ENCODE peak calls at places on chromosomes 6 and 20, in four cellular contexts. O, U, B and W are unnamed samples.
A peak's percentile ranks its signal among the peaks of the same experiment; 100 is the strongest.

GRCh38 chr20:4949833-4950178 is 51.5 kb downstream of the SLC23A2 start:
- DNase-seq in B (peak; percentile 12), U (no peak), O (peak; percentile 63), W (no peak)

GRCh38 chr6:149037026-149037734 is 280.3 kb upstream of the TAB2 start:
- DNase-seq in B (no peak), O (peak; percentile 89), U (no peak), W (no peak)

GRCh38 chr20:63532449-63532971 is 4.7 kb downstream of the PTK6 start:
- DNase-seq in O (no peak), U (no peak), B (no peak), W (no peak)

GRCh38 chr20:14334306-14334930 is 3.0 kb downstream of the FLRT3 start:
- DNase-seq in O (peak; percentile 45), U (no peak), B (no peak), W (peak; percentile 9)

GRCh38 chr20:1912056-1912455 is 16.8 kb downstream of the SIRPA start:
- DNase-seq in O (no peak), B (peak; percentile 43), U (no peak), W (no peak)

GRCh38 chr20:4104045-4104444 is 88.7 kb upstream of the RNF24 start:
- DNase-seq in U (no peak), B (no peak), O (no peak), W (no peak)

GRCh38 chr20:8661229-8662023 is 407.5 kb upstream of the PLCB4 start:
- DNase-seq in B (no peak), O (no peak), U (no peak), W (no peak)

GRCh38 chr6:18405477-18406293 is 18.5 kb downstream of the RNF144B start:
- DNase-seq in U (no peak), O (peak; percentile 96), B (no peak), W (no peak)

GRCh38 chr6:137160763-137161162 is 12.7 kb downstream of the IL22RA2 start:
- DNase-seq in U (no peak), O (peak; percentile 36), B (no peak), W (no peak)

GRCh38 chr6:141024526-141024925 is 1108.2 kb upstream of the GJE1 start:
- DNase-seq in O (no peak), U (no peak), B (no peak), W (no peak)

GRCh38 chr20:35618032-35618371 is 2.4 kb downstream of the SPAG4 start:
- DNase-seq in U (no peak), O (no peak), B (no peak), W (no peak)

GRCh38 chr6:105499928-105500327 is 97.0 kb upstream of the PREP start:
- DNase-seq in O (peak; percentile 52), B (no peak), U (no peak), W (no peak)

GRCh38 chr6:7058250-7058923 is 49.4 kb upstream of the RREB1 start:
- DNase-seq in U (no peak), B (peak; percentile 58), O (peak; percentile 98), W (no peak)

GRCh38 chr20:59404749-59405148 is 104.3 kb downstream of the EDN3 start:
- DNase-seq in O (no peak), U (no peak), B (no peak), W (no peak)

GRCh38 chr20:44911264-44911921 is 1.5 kb downstream of the PABPC1L start:
- DNase-seq in O (peak; percentile 28), B (peak; percentile 79), U (no peak), W (peak; percentile 80)

GRCh38 chr6:129954749-129955431 is 63.5 kb upstream of the L3MBTL3 start:
- DNase-seq in U (no peak), O (no peak), B (no peak), W (no peak)

GRCh38 chr20:63766695-63767426 is 27.3 kb downstream of the SLC2A4RG start:
- DNase-seq in U (no peak), B (no peak), O (no peak), W (no peak)

GRCh38 chr20:60132827-60133549 is 174.8 kb downstream of the CDH26 start:
- DNase-seq in U (no peak), B (no peak), O (no peak), W (no peak)

GRCh38 chr6:26607434-26608230 is 10.9 kb downstream of the ABT1 start:
- DNase-seq in U (no peak), O (peak; percentile 58), B (peak; percentile 56), W (no peak)
- TF ChIP-seq CHD1 in U (no peak), O (no peak), B (no peak), W (no peak)

GRCh38 chr6:24981385-24981758 is 45.6 kb upstream of the RIPOR2 start:
- DNase-seq in O (peak; percentile 49), U (no peak), B (no peak), W (no peak)

GRCh38 chr6:24987439-24987838 is 51.7 kb upstream of the RIPOR2 start:
- DNase-seq in U (no peak), B (no peak), O (no peak), W (no peak)

GRCh38 chr6:24988562-24988961 is 52.8 kb upstream of the RIPOR2 start:
- DNase-seq in O (no peak), B (no peak), U (no peak), W (no peak)

GRCh38 chr6:24982231-24982630 is 46.5 kb upstream of the RIPOR2 start:
- DNase-seq in U (no peak), O (peak; percentile 54), B (no peak), W (no peak)

GRCh38 chr6:24985313-24985712 is 49.6 kb upstream of the RIPOR2 start:
- DNase-seq in U (no peak), O (no peak), B (no peak), W (no peak)
- H3K9ac ChIP-seq in U (no peak overlapping the region), O (no peak overlapping the region), B (no peak overlapping the region), W (no peak overlapping the region)

DNA sequence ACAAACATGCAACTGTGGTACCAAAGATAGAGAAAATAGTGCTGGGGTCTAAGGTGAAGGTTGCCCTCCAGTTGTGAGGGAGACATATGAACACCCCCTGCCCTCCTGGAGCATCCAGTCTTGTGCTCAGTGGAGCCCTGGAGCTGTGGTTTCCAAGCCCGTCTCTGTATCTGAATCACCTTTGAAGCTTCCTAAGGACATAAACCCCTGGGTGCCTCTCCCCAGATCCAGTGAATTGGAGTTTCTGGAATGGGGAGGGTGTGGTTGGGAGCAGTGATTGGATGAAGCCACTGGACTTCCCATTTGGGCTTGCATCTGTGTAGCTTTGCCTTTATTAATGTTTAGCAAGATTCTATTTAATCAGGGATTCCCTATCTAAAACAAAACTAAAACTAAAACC is 22.4 kb upstream of the E2F3 start:
- DNase-seq in O (no peak), B (no peak), U (no peak), W (no peak)
- TF ChIP-seq CHD1 in O (no peak), B (no peak), U (no peak), W (no peak)

GRCh38 chr20:51423810-51424209 is 118.7 kb downstream of the NFATC2 start:
- DNase-seq in O (no peak), U (no peak), B (no peak), W (no peak)
- H3K9ac ChIP-seq in O (no peak overlapping the region), U (no peak overlapping the region), B (no peak overlapping the region), W (no peak overlapping the region)

DNA sequence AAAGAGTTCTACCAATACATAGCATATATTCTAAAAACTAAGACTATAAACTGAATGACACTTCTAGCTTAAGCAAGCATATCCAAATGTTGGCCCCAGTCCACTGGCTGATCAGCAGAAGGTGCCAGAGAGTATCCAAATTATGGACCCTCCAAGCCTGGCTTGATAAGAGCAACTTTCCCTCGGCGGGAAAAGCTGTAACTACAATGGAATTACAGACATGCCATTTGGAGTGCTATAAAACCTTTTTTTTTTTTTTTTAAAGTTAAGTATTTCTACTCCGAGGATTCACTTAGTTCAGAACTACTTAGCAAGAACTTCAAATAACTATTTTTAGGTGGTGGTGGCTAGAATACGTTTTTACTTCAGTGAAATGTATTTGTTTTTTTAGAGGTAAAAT is 94.6 kb downstream of the EPB41L2 start:
- DNase-seq in O (peak; percentile 35), B (no peak), U (no peak), W (no peak)
- TF ChIP-seq CHD1 in O (no peak), B (no peak), U (no peak), W (no peak)